ENCODE peak calls at places on chromosome 22, in six cellular contexts. O, I, N, X, D and H are unnamed samples.

GRCh38 chr22:29154364-29155048 is 51.2 kb upstream of the EMID1 start:
- DNase-seq in O (peak; percentile 54), I (no peak), N (no peak), X (peak; percentile 88), D (peak; percentile 65), H (peak; percentile 72)

GRCh38 chr22:44180706-44181032 is at the start of gene PARVG:
- DNase-seq in O (peak; percentile 31), I (no peak), N (no peak), X (no peak), D (no peak), H (peak; percentile 81)

GRCh38 chr22:49234459-49234858 is 593.2 kb downstream of the BRD1 start:
- DNase-seq in O (no peak), I (no peak), N (no peak), X (no peak), D (no peak), H (no peak)

GRCh38 chr22:30885001-30885366 is 83.6 kb downstream of the MORC2 start:
- DNase-seq in O (no peak), I (no peak), N (no peak), X (no peak), D (no peak), H (no peak)

GRCh38 chr22:40960137-40960536 is 9.0 kb downstream of the RBX1 start:
- DNase-seq in O (no peak), I (no peak), N (no peak), X (no peak), D (no peak), H (no peak)

GRCh38 chr22:39941661-39942060 is 18.5 kb upstream of the TMA7B start:
- DNase-seq in O (no peak), I (no peak), N (no peak), X (no peak), D (no peak), H (no peak)

GRCh38 chr22:30420401-30421178 is 5.0 kb upstream of the MTFP1 start:
- DNase-seq in O (no peak), I (peak; percentile 59), N (peak; percentile 46), X (no peak), D (peak; percentile 92), H (no peak)

GRCh38 chr22:49027122-49027670 is 800.5 kb downstream of the BRD1 start:
- DNase-seq in O (no peak), I (no peak), N (no peak), X (no peak), D (no peak), H (no peak)

GRCh38 chr22:25818541-25818940 is 76.6 kb downstream of the MYO18B start:
- DNase-seq in O (no peak), I (no peak), N (no peak), X (no peak), D (no peak), H (no peak)

GRCh38 chr22:19522190-19522880 is 1.9 kb downstream of the CLDN5 start:
- DNase-seq in O (no peak), I (no peak), N (no peak), X (no peak), D (no peak), H (no peak)

GRCh38 chr22:17213976-17214375 is 5.3 kb downstream of the ADA2 start:
- DNase-seq in O (peak; percentile 67), I (no peak), N (no peak), X (peak; percentile 34), D (peak; percentile 60), H (peak; percentile 47)

GRCh38 chr22:39946571-39947407 is 13.4 kb upstream of the TMA7B start:
- DNase-seq in O (peak; percentile 82), I (no peak), N (no peak), X (no peak), D (no peak), H (peak; percentile 48)

GRCh38 chr22:27546157-27546556 is 255.4 kb downstream of the MN1 start:
- DNase-seq in O (no peak), I (no peak), N (no peak), X (no peak), D (no peak), H (no peak)

GRCh38 chr22:19766506-19767426 is 6.2 kb downstream of the TBX1 start:
- DNase-seq in O (peak; percentile 60), I (no peak), N (no peak), X (peak; percentile 56), D (peak; percentile 38), H (peak; percentile 34)

DNA sequence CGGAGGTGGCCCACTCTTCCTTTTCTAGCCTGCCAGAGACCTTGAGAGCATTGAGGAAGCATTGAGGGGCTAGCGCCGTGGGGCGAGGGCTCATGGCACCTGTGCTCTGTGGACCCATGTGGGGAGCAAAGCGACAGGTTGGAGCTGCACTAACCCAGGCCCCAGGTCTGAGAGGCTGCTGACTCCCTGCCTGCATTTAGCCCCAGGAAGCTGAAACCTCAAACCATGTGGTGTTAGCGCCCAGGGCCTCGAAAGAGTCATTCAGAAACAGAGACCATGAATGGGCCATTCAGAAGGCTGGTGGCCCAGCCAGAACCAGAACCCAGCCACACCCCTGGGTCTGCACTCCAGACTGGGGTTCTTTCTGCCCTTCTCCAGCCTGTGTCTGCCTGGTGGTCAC is 88.6 kb downstream of the BCR start:
- DNase-seq in O (peak; percentile 84), I (no peak), N (no peak), X (no peak), D (no peak), H (peak; percentile 77)
- H3K4me3 ChIP-seq in O (peak overlapping the region; percentile 47), I (no peak overlapping the region), N (no peak overlapping the region), X (no peak overlapping the region), D (no peak overlapping the region), H (no peak overlapping the region)

GRCh38 chr22:50691521-50691920 is 18.9 kb downstream of the SHANK3 start:
- DNase-seq in O (peak; percentile 57), I (peak; percentile 8), N (no peak), X (peak; percentile 62), D (peak; percentile 70), H (peak; percentile 56)
- TF ChIP-seq CTCF in O (peak; percentile 95), I (peak; percentile 63), N (peak; percentile 20), X (peak; percentile 73), D (peak; percentile 54), H (peak; percentile 50)

DNA sequence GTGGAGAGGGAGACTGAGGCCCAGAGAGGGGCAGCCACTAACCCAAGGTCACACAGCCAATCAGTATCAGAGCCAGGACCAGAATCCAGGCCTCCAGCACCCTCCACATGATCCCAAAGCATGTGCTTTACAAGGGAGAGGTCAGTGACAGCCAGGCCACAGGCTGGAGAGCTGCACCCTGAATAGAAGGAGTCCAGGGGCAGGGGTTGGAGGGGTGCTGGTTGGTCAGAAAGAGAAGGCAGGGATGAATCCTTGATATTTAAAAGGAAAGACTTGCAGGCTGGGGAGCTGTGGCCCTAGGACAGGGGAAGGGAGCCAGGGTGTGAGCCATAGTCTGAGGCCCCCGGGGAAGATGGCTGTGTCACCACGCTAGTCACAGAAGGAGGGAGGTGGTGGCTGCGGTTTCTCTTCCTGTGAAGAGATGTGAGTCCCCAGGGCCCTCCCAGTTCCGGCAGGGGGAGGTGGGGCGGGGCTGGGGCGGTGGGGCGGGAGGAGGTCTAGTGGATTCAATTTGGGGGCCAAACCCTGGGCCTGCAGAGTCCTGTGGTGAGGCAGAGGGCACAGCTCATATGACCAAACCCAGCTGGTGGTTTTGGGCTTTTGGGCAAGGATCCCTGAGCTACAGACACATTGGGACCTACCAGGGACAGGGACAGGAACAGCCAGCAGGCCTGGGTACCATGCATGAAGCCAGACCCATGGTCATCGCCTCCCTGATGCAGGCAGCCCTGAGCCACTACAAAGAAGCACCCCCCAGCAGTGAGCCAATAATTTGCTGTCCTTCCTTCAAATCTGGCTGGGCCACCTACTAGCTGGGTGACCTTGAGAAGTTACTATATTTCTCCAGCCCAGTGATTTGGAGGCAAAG is 14.0 kb downstream of the RAC2 start:
- DNase-seq in O (peak; percentile 92), I (peak; percentile 8), N (no peak), X (no peak), D (peak; percentile 74), H (peak; percentile 94)
- H3K4me3 ChIP-seq in O (peak overlapping the region; percentile 28), I (no peak overlapping the region), N (no peak overlapping the region), X (no peak overlapping the region), D (no peak overlapping the region), H (peak overlapping the region; percentile 53)

DNA sequence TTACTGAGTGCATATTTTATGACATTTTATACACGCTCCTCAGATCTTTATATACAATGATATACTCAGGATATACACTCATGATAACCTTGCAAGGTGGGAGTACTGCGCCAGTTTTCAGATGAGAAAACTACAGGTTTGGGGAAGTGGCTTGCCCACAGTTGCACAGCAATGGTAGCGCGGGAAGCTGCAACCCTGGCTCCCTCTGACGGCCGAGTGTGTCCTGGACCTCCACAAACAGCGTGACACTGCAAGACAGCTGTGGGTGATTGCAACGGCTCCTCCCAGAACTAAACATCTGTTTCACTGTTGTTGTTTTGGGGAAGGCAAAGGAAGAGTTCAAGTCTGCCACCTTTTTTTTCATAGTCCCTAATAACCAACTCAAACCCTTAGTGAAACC is 47.0 kb downstream of the PACSIN2 start:
- DNase-seq in O (no peak), I (no peak), N (no peak), X (no peak), D (peak; percentile 47), H (peak; percentile 68)
- TF ChIP-seq CTCF in O (no peak), I (peak; percentile 35), N (peak; percentile 8), X (no peak), D (peak; percentile 43), H (peak; percentile 36)

GRCh38 chr22:50299724-50300619 is 7.5 kb downstream of the PLXNB2 start:
- DNase-seq in O (no peak), I (no peak), N (no peak), X (peak; percentile 67), D (no peak), H (no peak)
- H3K4me3 ChIP-seq in O (peak overlapping the region; percentile 55), I (no peak overlapping the region), N (peak overlapping the region; percentile 34), X (peak overlapping the region; percentile 53), D (no peak overlapping the region), H (no peak overlapping the region)

GRCh38 chr22:46618667-46619066 is 1.5 kb upstream of the GRAMD4 start:
- DNase-seq in O (no peak), I (no peak), N (no peak), X (no peak), D (no peak), H (no peak)

GRCh38 chr22:46619240-46619829 is 851 bp upstream of the GRAMD4 start:
- DNase-seq in O (no peak), I (no peak), N (no peak), X (no peak), D (no peak), H (no peak)

GRCh38 chr22:46619830-46620501 is at the start of gene GRAMD4:
- DNase-seq in O (no peak), I (no peak), N (no peak), X (peak; percentile 55), D (no peak), H (no peak)

GRCh38 chr22:46618104-46618647 is 2.0 kb upstream of the GRAMD4 start:
- DNase-seq in O (no peak), I (no peak), N (no peak), X (no peak), D (no peak), H (no peak)

GRCh38 chr22:46617250-46618103 is 2.7 kb upstream of the GRAMD4 start:
- DNase-seq in O (no peak), I (no peak), N (peak; percentile 12), X (no peak), D (no peak), H (no peak)
- TF ChIP-seq CTCF in O (no peak), I (no peak), N (no peak), X (no peak), D (no peak), H (no peak)